ENCODE peak calls at places on chromosomes 12 and 14, in nine cellular contexts. A is left ventricle myocardium inferior, P is choroid plexus epithelial cell, Z is transverse colon, B is fibroblast of pulmonary artery, E is astrocyte of the cerebellum, M is right atrium auricular region, S is IMR-90, J is spleen. Q is an unnamed sample.

GRCh38 chr14:52080817-52081755 is 12.2 kb upstream of the NID2 start:
- DNase-seq in A (no peak), P (peak), Z (no peak), B (peak), E (no peak), M (no peak), S (peak), J (no peak), Q (peak)

GRCh38 chr12:49400304-49400703 is 33.0 kb downstream of the SPATS2 start:
- DNase-seq in A (no peak), P (no peak), Z (no peak), B (no peak), E (no peak), M (no peak), S (no peak), J (no peak), Q (no peak)

GRCh38 chr12:19529933-19530630 is 90.8 kb downstream of the AEBP2 start:
- DNase-seq in A (no peak), P (peak), Z (no peak), B (peak), E (no peak), M (no peak), S (peak), J (no peak), Q (peak)

GRCh38 chr14:91299483-91300115 is 55.1 kb upstream of the GPR68 start:
- DNase-seq in A (no peak), P (no peak), Z (no peak), B (no peak), E (no peak), M (no peak), S (no peak), J (no peak), Q (no peak)

GRCh38 chr12:28059220-28059619 is 86.7 kb upstream of the PTHLH start:
- DNase-seq in A (no peak), P (no peak), Z (no peak), B (no peak), E (no peak), M (no peak), S (no peak), J (no peak), Q (no peak)

GRCh38 chr12:48023386-48023785 is 19.1 kb upstream of the COL2A1 start:
- DNase-seq in A (peak), P (no peak), Z (no peak), B (no peak), E (no peak), M (no peak), S (no peak), J (no peak), Q (no peak)

GRCh38 chr14:85391455-85391854 is 138.5 kb upstream of the FLRT2 start:
- DNase-seq in A (no peak), P (no peak), Z (no peak), B (no peak), E (no peak), M (no peak), S (no peak), J (no peak), Q (no peak)

GRCh38 chr14:85528080-85528881 is 1.7 kb upstream of the FLRT2 start:
- DNase-seq in A (no peak), P (peak), Z (no peak), B (peak), E (peak), M (peak), S (peak), J (no peak), Q (peak)

GRCh38 chr12:62715086-62715786 is 219.7 kb downstream of the PPM1H start:
- DNase-seq in A (peak), P (no peak), Z (no peak), B (no peak), E (no peak), M (no peak), S (no peak), J (no peak), Q (no peak)

GRCh38 chr14:57547131-57547530 is 53.5 kb upstream of the CCDC198 start:
- DNase-seq in A (no peak), P (no peak), Z (no peak), B (no peak), E (no peak), M (no peak), S (no peak), J (no peak), Q (no peak)

GRCh38 chr12:121120989-121121755 is 11.5 kb upstream of the P2RX7 start:
- DNase-seq in A (no peak), P (no peak), Z (no peak), B (no peak), E (no peak), M (no peak), S (no peak), J (no peak), Q (no peak)

GRCh38 chr14:61854898-61855297 is 92.7 kb downstream of the SNAPC1 start:
- DNase-seq in A (no peak), P (no peak), Z (no peak), B (no peak), E (no peak), M (no peak), S (no peak), J (no peak), Q (no peak)

GRCh38 chr12:6534914-6535696 is 788 bp downstream of the GAPDH start:
- DNase-seq in A (peak), P (peak), Z (peak), B (peak), E (no peak), M (peak), S (peak), J (peak), Q (peak)

GRCh38 chr12:32437095-32437515 is 37.7 kb downstream of the FGD4 start:
- DNase-seq in A (no peak), P (peak), Z (no peak), B (peak), E (peak), M (no peak), S (peak), J (no peak), Q (peak)

GRCh38 chr14:30630248-30630647 is 8.1 kb downstream of the SCFD1 start:
- DNase-seq in A (no peak), P (no peak), Z (no peak), B (no peak), E (no peak), M (no peak), S (no peak), J (no peak), Q (no peak)

GRCh38 chr12:47821346-47821706 is 1.6 kb upstream of the HDAC7 start:
- DNase-seq in A (no peak), P (no peak), Z (no peak), B (no peak), E (no peak), M (no peak), S (no peak), J (no peak), Q (no peak)

DNA sequence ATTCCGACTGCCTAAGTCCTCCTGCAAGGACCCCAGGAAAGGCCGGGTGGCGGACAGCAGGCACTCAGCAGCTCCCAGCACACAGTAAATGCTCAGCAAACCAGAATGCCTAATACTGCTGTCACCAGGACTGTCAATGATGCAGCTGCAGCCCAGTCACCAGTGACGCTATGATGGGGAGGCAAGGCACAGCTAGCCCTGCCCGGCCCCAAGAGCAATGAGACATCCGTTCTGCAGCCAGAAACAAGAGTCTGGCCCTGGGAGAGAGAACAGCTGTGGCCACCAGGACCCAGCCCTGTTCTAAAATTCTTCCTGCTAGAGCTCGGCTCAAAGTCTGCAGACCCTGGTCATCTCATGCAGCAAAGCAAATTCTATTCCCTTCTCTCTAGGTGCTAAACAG is 69.8 kb downstream of the NCOR2 start:
- DNase-seq in A (peak), P (peak), Z (no peak), B (peak), E (no peak), M (peak), S (peak), J (peak), Q (peak)
- TF ChIP-seq CTCF in A (no peak), P (no peak), Z (no peak), B (no peak), E (no peak), M (no peak), S (peak), J (no peak), Q (no peak)

GRCh38 chr14:41404121-41404520 is 202.6 kb upstream of the LRFN5 start:
- DNase-seq in A (no peak), P (peak), Z (no peak), B (peak), E (no peak), M (no peak), S (no peak), J (no peak), Q (no peak)

GRCh38 chr14:41403360-41403759 is 203.3 kb upstream of the LRFN5 start:
- DNase-seq in A (no peak), P (no peak), Z (no peak), B (no peak), E (no peak), M (no peak), S (no peak), J (no peak), Q (no peak)
- H3K4me3 ChIP-seq in A (no peak), P (no peak), Z (no peak), B (no peak), E (no peak), M (no peak), S (no peak), J (no peak), Q (no peak)

GRCh38 chr14:106518054-106518943 is 991.9 kb downstream of the TMEM121 start:
- DNase-seq in A (peak), P (no peak), Z (peak), B (no peak), E (no peak), M (no peak), S (no peak), J (peak), Q (no peak)
- TF ChIP-seq CTCF in A (no peak), P (no peak), Z (no peak), B (no peak), E (no peak), M (peak), S (no peak), J (peak), Q (no peak)

GRCh38 chr12:91380651-91381050 is 198.0 kb upstream of the DCN start:
- DNase-seq in A (no peak), P (no peak), Z (no peak), B (no peak), E (no peak), M (no peak), S (no peak), J (no peak), Q (no peak)
- H3K4me3 ChIP-seq in A (peak), P (no peak), Z (no peak), B (no peak), E (no peak), M (no peak), S (no peak), J (no peak), Q (no peak)